ENCODE peak calls at places on chromosomes 11 and 22, in eight cellular contexts. Z is NCI-H187 treated with DMSO at 0.1 percent for 48 hours; C is AG08396; U is activated T-cell treated with anti-CD3 and anti-CD28 coated beads for 48 hours; R is heart right ventricle; X is WTC11; O is CD8-positive, alpha-beta memory T cell; T is occipital lobe. J is an unnamed sample.

GRCh38 chr11:17135934-17136683 is 58.6 kb upstream of the RPS13 start:
- DNase-seq in Z (no peak), C (no peak), U (no peak), R (no peak), X (no peak), O (no peak), T (no peak), J (no peak)

GRCh38 chr11:204587-205109 is 2.6 kb downstream of the BET1L start:
- DNase-seq in Z (no peak), C (no peak), U (no peak), R (no peak), X (no peak), O (no peak), T (no peak), J (no peak)

GRCh38 chr22:36368359-36368983 is 19.3 kb downstream of the MYH9 start:
- DNase-seq in Z (no peak), C (peak), U (no peak), R (no peak), X (peak), O (no peak), T (no peak), J (no peak)

GRCh38 chr22:27218012-27218483 is 560.7 kb downstream of the MIAT start:
- DNase-seq in Z (no peak), C (no peak), U (no peak), R (no peak), X (no peak), O (no peak), T (no peak), J (no peak)

GRCh38 chr11:122229611-122230386 is 113.8 kb upstream of the BLID start:
- DNase-seq in Z (no peak), C (no peak), U (no peak), R (no peak), X (peak), O (no peak), T (peak), J (no peak)

GRCh38 chr11:119828011-119828410 is 99.0 kb upstream of the NECTIN1 start:
- DNase-seq in Z (peak), C (no peak), U (no peak), R (no peak), X (no peak), O (no peak), T (no peak), J (no peak)

GRCh38 chr11:34373727-34374126 is 15.9 kb upstream of the ABTB2 start:
- DNase-seq in Z (no peak), C (no peak), U (no peak), R (no peak), X (no peak), O (no peak), T (no peak), J (no peak)

GRCh38 chr11:131108780-131109179 is 192.5 kb upstream of the SNX19 start:
- DNase-seq in Z (no peak), C (peak), U (no peak), R (no peak), X (no peak), O (no peak), T (no peak), J (no peak)

GRCh38 chr11:68567553-68567952 is 107.0 kb downstream of the PPP6R3 start:
- DNase-seq in Z (no peak), C (no peak), U (no peak), R (no peak), X (no peak), O (no peak), T (no peak), J (no peak)

GRCh38 chr11:95764267-95764898 is 25.2 kb downstream of the FAM76B start:
- DNase-seq in Z (peak), C (peak), U (no peak), R (no peak), X (no peak), O (peak), T (no peak), J (peak)

GRCh38 chr11:34344410-34345011 is 13.3 kb downstream of the ABTB2 start:
- DNase-seq in Z (no peak), C (no peak), U (no peak), R (no peak), X (no peak), O (no peak), T (no peak), J (no peak)

GRCh38 chr11:32279672-32280071 is 155.7 kb downstream of the WT1 start:
- DNase-seq in Z (no peak), C (no peak), U (no peak), R (no peak), X (no peak), O (no peak), T (no peak), J (no peak)

GRCh38 chr11:96082002-96082899 is 158.3 kb upstream of the MTMR2 start:
- DNase-seq in Z (no peak), C (no peak), U (no peak), R (no peak), X (no peak), O (no peak), T (no peak), J (no peak)

GRCh38 chr11:2850366-2850765 is 35.2 kb downstream of the CDKN1C start:
- DNase-seq in Z (no peak), C (no peak), U (no peak), R (no peak), X (no peak), O (no peak), T (no peak), J (no peak)

GRCh38 chr11:36090351-36091245 is 146.7 kb downstream of the LDLRAD3 start:
- DNase-seq in Z (no peak), C (no peak), U (no peak), R (no peak), X (no peak), O (no peak), T (no peak), J (no peak)

GRCh38 chr11:112962854-112963367 is 1.7 kb downstream of the NCAM1 start:
- DNase-seq in Z (peak), C (peak), U (no peak), R (peak), X (peak), O (no peak), T (peak), J (peak)

GRCh38 chr22:47093720-47094119 is 331.3 kb downstream of the TBC1D22A start:
- DNase-seq in Z (no peak), C (no peak), U (no peak), R (no peak), X (no peak), O (no peak), T (no peak), J (no peak)

GRCh38 chr11:94129505-94130335 is 1.1 kb downstream of the PANX1 start:
- DNase-seq in Z (no peak), C (no peak), U (peak), R (no peak), X (peak), O (peak), T (no peak), J (no peak)

GRCh38 chr22:27996981-27997380 is 77.9 kb upstream of the PITPNB start:
- DNase-seq in Z (no peak), C (no peak), U (no peak), R (no peak), X (no peak), O (no peak), T (no peak), J (no peak)

GRCh38 chr11:75549370-75549958 is 12.6 kb upstream of the SERPINH1 start:
- DNase-seq in Z (no peak), C (no peak), U (no peak), R (no peak), X (no peak), O (no peak), T (no peak), J (no peak)

GRCh38 chr11:57434640-57435546 is 8.0 kb upstream of the SLC43A3 start:
- DNase-seq in Z (no peak), C (peak), U (no peak), R (no peak), X (no peak), O (no peak), T (no peak), J (no peak)

GRCh38 chr11:95884364-95884763 is 39.5 kb downstream of the MTMR2 start:
- DNase-seq in Z (no peak), C (no peak), U (no peak), R (no peak), X (no peak), O (no peak), T (no peak), J (no peak)

GRCh38 chr11:37313266-37313665 is 715.2 kb upstream of the RAG2 start:
- DNase-seq in Z (no peak), C (no peak), U (no peak), R (no peak), X (no peak), O (no peak), T (no peak), J (no peak)

GRCh38 chr11:75793966-75794365 is 21.0 kb upstream of the UVRAG start:
- DNase-seq in Z (no peak), C (no peak), U (no peak), R (no peak), X (no peak), O (no peak), T (no peak), J (no peak)

GRCh38 chr22:25492950-25493790 is 71.3 kb upstream of the GRK3 start:
- DNase-seq in Z (no peak), C (no peak), U (no peak), R (no peak), X (no peak), O (no peak), T (peak), J (no peak)

GRCh38 chr11:124717786-124718634 is 21.7 kb upstream of the NRGN start:
- DNase-seq in Z (no peak), C (peak), U (no peak), R (peak), X (peak), O (peak), T (no peak), J (no peak)

GRCh38 chr11:17578296-17578695 is 31.2 kb downstream of the OTOG start:
- DNase-seq in Z (no peak), C (no peak), U (no peak), R (no peak), X (peak), O (no peak), T (no peak), J (no peak)

GRCh38 chr22:29315286-29316195 is at the start of gene RASL10A:
- DNase-seq in Z (no peak), C (no peak), U (no peak), R (no peak), X (no peak), O (no peak), T (no peak), J (peak)

GRCh38 chr22:31210830-31211503 is 1.1 kb upstream of the LIMK2 start:
- DNase-seq in Z (no peak), C (no peak), U (no peak), R (no peak), X (no peak), O (no peak), T (no peak), J (no peak)

J was measured in GM13977.